ENCODE peak calls at places on chromosomes 12 and 14, in ten cellular contexts. P, V, U, T, L, O, Q, K, W and J are unnamed samples.

GRCh38 chr12:68326720-68327119 is 5.4 kb downstream of the MDM1 start:
- DNase-seq in Q (no peak), K (no peak), W (no peak), V (no peak), L (no peak), O (no peak), U (no peak), T (no peak), P (no peak), J (no peak)

GRCh38 chr12:98754095-98754494 is 109.0 kb downstream of the APAF1 start:
- DNase-seq in P (no peak), Q (peak; percentile 77), L (no peak), W (no peak), T (no peak), V (no peak), K (no peak), O (peak; percentile 80), U (no peak), J (no peak)

GRCh38 chr12:81492131-81492720 is 266.9 kb downstream of the PPFIA2 start:
- DNase-seq in O (no peak), T (no peak), Q (no peak), P (no peak), V (no peak), U (no peak), L (no peak), K (no peak), W (no peak), J (no peak)

GRCh38 chr12:2739832-2740641 is 54.7 kb upstream of the FKBP4 start:
- DNase-seq in K (no peak), W (peak; percentile 22), L (no peak), T (no peak), U (no peak), V (no peak), O (peak; percentile 78), Q (peak; percentile 34), P (peak; percentile 35), J (no peak)

GRCh38 chr12:58781609-58782008 is 138.7 kb downstream of the LRIG3 start:
- DNase-seq in P (no peak), Q (no peak), T (no peak), V (no peak), U (no peak), O (no peak), K (no peak), W (no peak), L (no peak), J (no peak)

GRCh38 chr12:109253913-109254544 is 55.1 kb downstream of the FOXN4 start:
- DNase-seq in W (no peak), L (no peak), O (no peak), P (no peak), V (no peak), U (no peak), Q (no peak), T (no peak), K (no peak), J (no peak)

GRCh38 chr12:112107728-112108447 is 695 bp downstream of the NAA25 start:
- DNase-seq in Q (no peak), L (no peak), T (no peak), V (no peak), O (peak; percentile 54), U (no peak), K (peak; percentile 30), P (no peak), W (no peak), J (no peak)

GRCh38 chr14:95352481-95352880 is 32.8 kb upstream of the CLMN start:
- DNase-seq in L (no peak), P (no peak), W (no peak), U (no peak), Q (no peak), O (no peak), T (no peak), V (no peak), K (no peak), J (no peak)

GRCh38 chr14:88798161-88798560 is 5.4 kb upstream of the EML5 start:
- DNase-seq in O (no peak), T (no peak), P (no peak), K (no peak), W (no peak), Q (no peak), L (no peak), U (no peak), V (no peak), J (no peak)

GRCh38 chr12:52344111-52344510 is 22.9 kb upstream of the KRT83 start:
- DNase-seq in K (no peak), Q (no peak), O (no peak), L (no peak), T (no peak), U (no peak), V (no peak), W (no peak), P (no peak), J (no peak)

GRCh38 chr14:94702629-94703028 is 67.3 kb downstream of the GSC start:
- DNase-seq in W (no peak), O (no peak), K (no peak), L (no peak), V (no peak), U (no peak), T (no peak), P (no peak), Q (no peak), J (no peak)

GRCh38 chr14:28754209-28754985 is 12.2 kb upstream of the FOXG1 start:
- DNase-seq in W (peak; percentile 68), V (no peak), P (no peak), O (peak; percentile 71), U (no peak), Q (peak; percentile 48), L (no peak), T (no peak), K (no peak), J (no peak)

GRCh38 chr12:98606367-98606985 is 13.0 kb downstream of the SLC25A3 start:
- DNase-seq in L (no peak), U (no peak), P (no peak), W (no peak), Q (no peak), O (peak; percentile 17), V (no peak), T (no peak), K (no peak), J (no peak)

GRCh38 chr14:90534091-90534837 is 137.4 kb downstream of the CALM1 start:
- DNase-seq in L (no peak), K (peak; percentile 10), O (peak; percentile 10), U (no peak), V (no peak), P (no peak), W (no peak), T (no peak), Q (peak; percentile 22), J (no peak)

GRCh38 chr14:55097894-55098560 is 31.0 kb upstream of the LGALS3 start:
- DNase-seq in V (no peak), U (no peak), P (peak; percentile 53), Q (no peak), T (peak; percentile 12), K (no peak), O (peak; percentile 21), L (no peak), W (peak; percentile 72), J (peak; percentile 4)

GRCh38 chr14:27184371-27184901 is 586.6 kb upstream of the NOVA1 start:
- DNase-seq in K (no peak), W (no peak), P (no peak), V (no peak), T (no peak), O (no peak), Q (no peak), L (no peak), U (no peak), J (no peak)

GRCh38 chr12:82746668-82747067 is 60.0 kb downstream of the TMTC2 start:
- DNase-seq in K (no peak), O (no peak), W (no peak), L (no peak), T (no peak), U (no peak), P (no peak), Q (no peak), V (no peak), J (no peak)

DNA sequence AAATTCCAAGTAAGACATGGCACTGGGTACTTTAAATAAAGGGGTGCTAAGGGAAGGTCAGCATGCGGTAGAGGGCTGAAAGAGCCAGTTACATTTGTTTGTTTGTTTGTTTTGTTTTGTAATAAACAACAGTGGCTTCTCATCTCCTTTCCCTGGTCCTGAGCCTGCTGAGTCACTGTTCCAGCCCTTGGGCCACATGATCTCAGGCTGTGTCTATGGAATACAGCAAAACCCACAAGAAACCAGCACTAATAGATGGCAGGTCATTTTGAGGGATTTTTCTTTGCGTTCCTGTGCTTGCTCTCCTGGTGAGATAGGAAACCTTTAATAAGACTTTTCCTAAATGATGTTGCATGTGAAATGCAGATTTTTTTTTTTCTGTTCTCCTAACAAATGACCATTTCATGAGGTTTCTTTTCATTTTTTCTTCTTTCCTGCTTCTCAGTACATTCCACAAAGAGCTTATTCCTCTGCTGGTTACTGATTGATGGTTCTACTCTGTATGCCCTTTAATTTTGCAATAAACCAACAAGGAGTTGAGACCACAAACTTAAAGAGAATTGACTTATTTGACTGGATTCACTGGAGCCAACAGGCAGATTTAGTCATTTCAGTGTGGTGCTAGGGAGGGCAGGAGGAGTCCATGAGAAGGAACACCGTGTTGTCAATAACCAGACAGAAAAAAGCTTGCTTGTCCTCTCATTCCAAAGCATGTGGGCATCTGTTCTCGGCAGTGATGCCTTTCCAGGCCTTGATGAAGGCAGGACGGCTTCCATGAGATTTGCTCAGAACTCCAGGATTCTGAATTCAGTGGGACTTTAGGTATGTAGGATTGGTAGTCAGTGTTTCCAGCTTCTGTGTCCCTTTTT is 459.2 kb downstream of the RAD51B start:
- DNase-seq in Q (peak; percentile 64), L (no peak), P (no peak), W (no peak), O (peak; percentile 70), U (no peak), T (no peak), K (no peak), V (no peak), J (no peak)
- H3K27ac ChIP-seq in Q (peak overlapping the region; percentile 25), L (no peak overlapping the region), P (no peak overlapping the region), W (peak overlapping the region; percentile 68), O (no peak overlapping the region), U (peak overlapping the region; percentile 9), T (no peak overlapping the region), K (no peak overlapping the region), V (no peak overlapping the region), J (no peak overlapping the region)

GRCh38 chr12:102478416-102479098 is 1.8 kb downstream of the IGF1 start:
- DNase-seq in T (peak; percentile 26), Q (no peak), W (no peak), L (no peak), U (no peak), P (peak; percentile 28), O (no peak), V (no peak), K (no peak), J (no peak)
- H3K27ac ChIP-seq in T (peak overlapping the region; percentile 6), Q (no peak overlapping the region), W (peak overlapping the region; percentile 56), L (no peak overlapping the region), U (peak overlapping the region; percentile 29), P (peak overlapping the region; percentile 51), O (no peak overlapping the region), V (no peak overlapping the region), K (peak overlapping the region; percentile 38), J (no peak overlapping the region)

GRCh38 chr12:54350743-54351142 is 13.5 kb downstream of the GPR84 start:
- DNase-seq in U (no peak), P (no peak), W (no peak), L (no peak), Q (no peak), O (no peak), V (no peak), K (no peak), T (no peak), J (no peak)
- H3K27ac ChIP-seq in U (peak overlapping the region; percentile 70), P (no peak overlapping the region), W (no peak overlapping the region), L (no peak overlapping the region), Q (no peak overlapping the region), O (no peak overlapping the region), V (no peak overlapping the region), K (peak overlapping the region; percentile 68), T (no peak overlapping the region), J (no peak overlapping the region)

GRCh38 chr14:68961781-68962584 is 17.1 kb downstream of the ACTN1 start:
- DNase-seq in K (no peak), P (no peak), L (no peak), U (no peak), W (no peak), T (no peak), Q (peak; percentile 85), O (peak; percentile 65), V (no peak), J (no peak)
- H3K27ac ChIP-seq in K (no peak overlapping the region), P (peak overlapping the region; percentile 97), L (no peak overlapping the region), U (no peak overlapping the region), W (no peak overlapping the region), T (no peak overlapping the region), Q (peak overlapping the region; percentile 20), O (peak overlapping the region; percentile 37), V (peak overlapping the region; percentile 92), J (no peak overlapping the region)